ENCODE peak calls at places on chromosome 5, in nine cellular contexts. Q is BJ, J is IMR-90, D is HFFc6, E is HCT116, U is AG04450, P is B cell, Y is nephron progenitor cell, C is astrocyte of the spinal cord. O is an unnamed sample.
A peak's percentile ranks its signal among the peaks of the same experiment; 100 is the strongest.

GRCh38 chr5:103258957-103259704 is 568 bp downstream of the MACIR start:
- DNase-seq in D (no peak), C (peak; percentile 52), Y (peak; percentile 67), P (peak; percentile 82), Q (no peak), J (peak; percentile 19), E (no peak), U (no peak), O (peak; percentile 59)

GRCh38 chr5:142017832-142018427 is 5.1 kb upstream of the GNPDA1 start:
- DNase-seq in Y (no peak), D (no peak), U (no peak), C (peak; percentile 71), E (no peak), J (peak; percentile 75), P (no peak), Q (no peak), O (peak; percentile 61)

GRCh38 chr5:34891981-34892380 is 23.3 kb downstream of the RAD1 start:
- DNase-seq in D (peak; percentile 74), E (no peak), Y (no peak), C (peak; percentile 67), U (no peak), Q (peak; percentile 70), P (no peak), J (peak; percentile 38), O (no peak)

GRCh38 chr5:175659546-175660248 is 1.8 kb downstream of the HRH2 start:
- DNase-seq in P (no peak), D (no peak), U (no peak), Q (no peak), Y (no peak), J (no peak), E (no peak), C (no peak), O (no peak)

GRCh38 chr5:78215972-78216371 is 78.5 kb downstream of the AP3B1 start:
- DNase-seq in Y (no peak), J (no peak), U (no peak), C (no peak), E (no peak), P (no peak), D (no peak), Q (no peak), O (no peak)

GRCh38 chr5:73367650-73368049 is 80.9 kb downstream of the FOXD1 start:
- DNase-seq in U (no peak), Y (no peak), J (peak; percentile 39), C (no peak), E (no peak), Q (no peak), D (peak; percentile 31), P (no peak), O (no peak)

GRCh38 chr5:82413302-82414042 is 135.3 kb upstream of the RPS23 start:
- DNase-seq in P (no peak), E (no peak), J (peak; percentile 83), Q (peak; percentile 89), C (peak; percentile 96), U (peak; percentile 55), D (peak; percentile 82), Y (no peak), O (no peak)

GRCh38 chr5:120151825-120152224 is 312.3 kb upstream of the PRR16 start:
- DNase-seq in P (no peak), D (no peak), J (no peak), U (no peak), E (no peak), C (no peak), Q (no peak), Y (no peak), O (no peak)

GRCh38 chr5:172659909-172660628 is 19.0 kb downstream of the NEURL1B start:
- DNase-seq in J (peak; percentile 94), Y (peak; percentile 63), U (peak; percentile 72), Q (peak; percentile 58), E (no peak), C (peak; percentile 64), D (peak; percentile 86), P (no peak), O (no peak)

GRCh38 chr5:54087436-54087835 is 222.9 kb downstream of the ARL15 start:
- DNase-seq in U (peak; percentile 85), C (peak; percentile 89), P (no peak), E (no peak), D (peak; percentile 83), Q (peak; percentile 80), J (peak; percentile 95), Y (no peak), O (no peak)

GRCh38 chr5:54088081-54088480 is 222.3 kb downstream of the ARL15 start:
- DNase-seq in Q (no peak), J (peak; percentile 7), U (no peak), P (no peak), Y (no peak), C (peak; percentile 14), D (no peak), E (no peak), O (no peak)

GRCh38 chr5:54093081-54093492 is 217.3 kb downstream of the ARL15 start:
- DNase-seq in C (no peak), U (no peak), P (no peak), Q (no peak), E (no peak), J (no peak), D (no peak), Y (no peak), O (no peak)

GRCh38 chr5:54091416-54092130 is 218.8 kb downstream of the ARL15 start:
- DNase-seq in Y (no peak), U (no peak), P (no peak), Q (no peak), J (no peak), D (no peak), C (no peak), E (no peak), O (no peak)

DNA sequence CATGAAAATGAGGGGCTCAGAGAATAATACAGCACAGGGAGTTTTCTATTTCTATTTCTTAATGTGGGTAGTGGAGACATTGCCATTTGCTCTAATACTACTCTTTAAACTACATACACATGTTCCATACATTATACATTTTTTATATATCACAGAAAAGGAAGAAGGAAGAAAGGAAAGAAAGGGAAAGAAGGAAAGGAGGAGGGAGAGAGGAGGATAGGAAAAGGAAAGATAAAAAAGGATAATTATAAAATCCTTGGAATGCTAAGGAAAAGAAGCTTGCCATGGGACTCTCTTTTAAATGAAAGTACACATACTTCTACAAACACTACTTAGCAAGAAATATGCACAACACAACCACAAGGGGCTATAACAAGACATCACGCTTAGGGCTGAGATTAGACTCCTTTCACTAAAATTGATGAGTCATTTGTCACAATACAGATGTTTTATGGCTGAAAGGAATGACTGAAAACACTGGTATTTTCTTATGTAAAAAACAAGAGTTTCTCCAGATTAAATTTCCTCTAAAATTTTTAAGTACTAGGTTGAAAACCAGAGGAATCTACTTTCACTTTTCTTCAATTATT is 219.8 kb downstream of the ARL15 start:
- DNase-seq in D (peak; percentile 78), C (peak; percentile 82), Q (peak; percentile 71), J (peak; percentile 85), E (peak; percentile 15), U (peak; percentile 51), Y (no peak), P (no peak), O (no peak)
- TF ChIP-seq CTCF in D (peak; percentile 75), C (peak; percentile 46), Q (peak; percentile 51), J (peak; percentile 41), E (peak; percentile 16), U (peak; percentile 58), Y (no peak), P (no peak), O (no peak)

DNA sequence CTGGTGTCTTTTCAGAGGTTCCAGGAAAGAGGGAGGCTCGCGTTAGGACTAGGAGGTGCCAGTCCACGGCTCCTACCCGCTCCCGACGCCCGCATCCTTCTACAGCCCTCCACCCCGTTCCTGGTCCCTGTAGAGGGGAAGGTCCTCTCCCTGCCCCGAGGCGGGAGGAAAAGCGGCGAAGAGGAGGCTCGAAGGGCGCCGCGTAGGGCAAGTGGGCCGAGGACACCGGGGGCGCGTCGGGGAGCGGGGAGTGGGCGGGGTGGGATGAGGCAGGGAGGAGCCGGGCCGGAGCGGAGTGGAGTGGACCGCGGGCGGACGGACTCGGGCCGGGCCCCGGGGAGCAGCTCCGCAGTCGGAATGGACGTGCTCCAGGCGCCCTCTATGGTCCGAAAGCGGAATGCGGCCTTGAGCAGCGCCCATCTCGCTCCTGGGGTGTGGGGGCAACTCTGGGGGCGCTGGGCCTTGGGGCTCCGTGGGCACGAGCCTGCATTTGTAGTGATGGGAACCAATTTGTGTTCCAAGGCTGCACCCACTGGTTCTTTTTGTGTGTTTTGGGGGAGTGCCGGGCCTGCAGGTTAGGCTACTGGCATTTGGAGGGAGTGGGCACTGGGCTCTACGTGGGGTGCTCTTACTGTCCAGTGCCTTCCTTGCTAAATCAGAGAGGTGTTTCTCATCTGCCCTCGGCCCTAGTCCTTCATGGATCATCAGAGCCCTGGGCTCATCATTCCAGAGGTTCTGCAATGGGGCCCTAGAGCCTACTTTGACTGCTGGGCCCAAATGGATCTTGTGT is 7.3 kb downstream of the IRX1 start:
- DNase-seq in E (no peak), Q (no peak), U (no peak), D (no peak), J (no peak), Y (peak; percentile 76), C (peak; percentile 19), P (no peak), O (peak; percentile 17)
- TF ChIP-seq CTCF in E (no peak), Q (peak; percentile 36), U (peak; percentile 18), D (no peak), J (peak; percentile 25), Y (peak; percentile 68), C (peak; percentile 55), P (no peak), O (peak; percentile 10)

DNA sequence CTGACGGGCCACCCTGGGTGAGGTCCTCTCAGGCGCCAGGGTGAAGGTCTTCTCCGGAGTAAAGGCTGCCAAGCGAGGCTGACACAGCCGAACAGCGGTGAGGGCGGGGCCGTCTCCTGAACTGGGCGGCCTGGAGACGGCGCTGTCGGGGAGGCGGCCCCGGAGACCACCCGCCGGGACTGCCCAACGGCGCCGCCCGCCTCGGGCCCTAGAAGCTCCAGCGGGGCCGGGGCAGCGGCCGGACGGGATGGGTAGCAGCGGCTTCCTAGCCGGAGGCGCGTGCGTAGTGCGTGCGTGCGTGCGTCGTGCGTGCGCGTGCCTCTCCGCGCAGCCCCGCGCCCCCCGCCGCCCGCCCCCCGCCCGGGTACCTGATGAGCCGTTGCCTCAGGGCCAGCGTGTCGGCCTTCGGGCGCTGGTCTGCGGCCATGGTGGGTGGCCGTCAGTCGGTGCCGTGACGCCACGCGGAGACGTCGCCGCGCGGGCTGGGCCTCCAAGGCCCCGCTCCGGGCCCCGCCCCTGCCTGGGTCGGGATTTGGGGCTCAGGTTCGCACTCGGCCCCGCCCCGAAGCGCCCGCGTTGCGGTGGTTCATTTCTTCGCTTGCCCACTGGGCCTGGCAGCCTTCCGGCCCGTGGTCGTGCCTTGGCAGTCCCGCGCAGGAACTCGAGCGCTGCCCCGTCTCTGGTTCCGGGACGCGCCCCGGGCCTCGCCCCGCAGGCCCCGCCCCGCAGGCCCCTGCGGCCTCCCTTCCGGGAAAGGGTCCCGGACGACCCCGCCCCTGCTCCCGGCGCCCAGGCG is at the start of gene PHYKPL:
- DNase-seq in P (peak; percentile 77), U (no peak), Q (no peak), D (peak; percentile 42), C (peak; percentile 69), E (peak; percentile 44), J (peak; percentile 58), Y (peak; percentile 78), O (peak; percentile 88)
- TF ChIP-seq CTCF in P (no peak), U (no peak), Q (peak; percentile 28), D (peak; percentile 59), C (peak; percentile 21), E (no peak), J (peak; percentile 16), Y (no peak), O (no peak)

DNA sequence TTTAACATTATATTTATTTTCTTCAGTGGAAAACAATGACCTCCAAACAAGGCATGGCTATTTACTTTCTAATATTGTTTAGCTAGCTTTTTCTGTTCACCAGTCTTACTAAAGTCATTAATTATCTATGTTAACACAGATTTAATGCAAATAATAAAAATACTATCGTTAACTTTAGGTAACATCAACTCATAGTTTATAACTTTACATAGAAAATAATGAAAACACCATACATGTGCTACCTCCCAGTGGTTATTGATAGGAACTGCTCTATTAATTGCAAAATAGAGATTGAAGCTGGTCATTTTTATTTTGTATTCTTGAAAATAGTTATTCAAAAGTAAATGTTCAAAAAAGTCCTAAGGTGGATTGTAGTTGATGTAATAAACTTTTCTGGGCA is 78.3 kb upstream of the HCN1 start:
- DNase-seq in Y (no peak), J (no peak), Q (no peak), C (no peak), D (no peak), P (no peak), U (no peak), E (no peak), O (no peak)
- TF ChIP-seq CTCF in Y (peak; percentile 35), J (no peak), Q (no peak), C (no peak), D (peak; percentile 57), P (no peak), U (no peak), E (peak; percentile 49), O (peak; percentile 32)